ENCODE peak calls at places on chromosome 20, in ten cellular contexts. X is GM23338, M is cardiac muscle cell, E is hepatocyte, Z is left ventricle myocardium inferior, S is PC-3, G is keratinocyte, N is PC-9, J is tibial nerve, I is upper lobe of right lung. R is an unnamed sample.

GRCh38 chr20:31907046-31907445 is 36.6 kb downstream of the TTLL9 start:
- DNase-seq in X (no peak), M (no peak), E (no peak), Z (no peak), S (no peak), G (no peak), N (no peak), J (no peak), I (no peak), R (no peak)

GRCh38 chr20:23100754-23101107 is 14.6 kb upstream of the CD93 start:
- DNase-seq in X (no peak), M (no peak), E (no peak), Z (no peak), S (no peak), G (no peak), N (no peak), J (no peak), I (no peak), R (no peak)

GRCh38 chr20:17473662-17474061 is 57.5 kb downstream of the BFSP1 start:
- DNase-seq in X (no peak), M (no peak), E (no peak), Z (no peak), S (no peak), G (no peak), N (no peak), J (no peak), I (no peak), R (peak; percentile 9)

GRCh38 chr20:5039255-5039657 is 37.9 kb upstream of the SLC23A2 start:
- DNase-seq in X (no peak), M (no peak), E (no peak), Z (no peak), S (no peak), G (no peak), N (no peak), J (no peak), I (no peak), R (no peak)

GRCh38 chr20:54165803-54166202 is 8.0 kb downstream of the CYP24A1 start:
- DNase-seq in X (no peak), M (no peak), E (no peak), Z (no peak), S (no peak), G (no peak), N (peak; percentile 26), J (no peak), I (no peak), R (no peak)

GRCh38 chr20:45913105-45913504 is 1.1 kb upstream of the PLTP start:
- DNase-seq in X (no peak), M (no peak), E (no peak), Z (no peak), S (no peak), G (no peak), N (no peak), J (no peak), I (no peak), R (no peak)

GRCh38 chr20:45090481-45090880 is 10.4 kb downstream of the KCNS1 start:
- DNase-seq in X (no peak), M (no peak), E (no peak), Z (no peak), S (no peak), G (no peak), N (no peak), J (no peak), I (no peak), R (no peak)

GRCh38 chr20:51156796-51157119 is 133.9 kb upstream of the KCNG1 start:
- DNase-seq in X (no peak), M (no peak), E (no peak), Z (no peak), S (no peak), G (no peak), N (no peak), J (no peak), I (no peak), R (peak; percentile 13)

GRCh38 chr20:25038591-25039015 is 19.3 kb downstream of the ACSS1 start:
- DNase-seq in X (no peak), M (no peak), E (no peak), Z (no peak), S (no peak), G (no peak), N (no peak), J (no peak), I (no peak), R (no peak)

GRCh38 chr20:25038103-25038410 is 19.9 kb downstream of the ACSS1 start:
- DNase-seq in X (no peak), M (no peak), E (no peak), Z (no peak), S (no peak), G (no peak), N (no peak), J (no peak), I (no peak), R (no peak)

GRCh38 chr20:25039697-25040437 is 18.1 kb downstream of the ACSS1 start:
- DNase-seq in X (no peak), M (no peak), E (peak; percentile 61), Z (peak; percentile 88), S (peak; percentile 79), G (no peak), N (peak; percentile 59), J (peak; percentile 88), I (peak; percentile 89), R (peak; percentile 91)

GRCh38 chr20:25041813-25042530 is 16.0 kb downstream of the ACSS1 start:
- DNase-seq in X (no peak), M (no peak), E (no peak), Z (no peak), S (no peak), G (no peak), N (no peak), J (no peak), I (peak; percentile 58), R (no peak)

DNA sequence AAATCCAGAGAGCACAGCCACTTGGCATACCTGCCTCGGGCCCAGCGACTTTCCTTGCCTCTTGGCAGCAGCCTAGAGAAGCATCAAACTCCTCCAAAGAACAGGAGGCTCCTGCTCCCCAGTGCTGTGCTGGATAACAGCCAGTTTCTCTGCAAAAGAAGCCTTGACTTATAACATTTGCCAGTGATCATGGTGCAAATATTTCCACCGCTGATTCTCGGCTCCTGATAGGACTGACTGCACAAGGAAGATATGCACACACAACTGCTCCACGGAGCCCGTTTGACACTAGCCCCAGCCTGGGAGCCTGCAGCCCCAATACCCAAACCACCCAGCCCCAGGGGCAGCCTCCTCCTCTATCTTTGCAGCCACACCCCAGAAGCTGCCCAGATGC is 17.5 kb downstream of the ACSS1 start:
- DNase-seq in X (no peak), M (no peak), E (peak; percentile 62), Z (no peak), S (peak; percentile 45), G (no peak), N (peak; percentile 31), J (peak; percentile 48), I (peak; percentile 78), R (peak; percentile 70)
- H3K4me1 ChIP-seq in X (no peaks in the 10 kb centered on the region), M (no peaks in the 10 kb centered on the region), E (peaks cover 28% of the 10 kb centered on the region), Z (peaks cover 100% of the 10 kb centered on the region), S (peaks cover 14% of the 10 kb centered on the region), G (peaks cover 15% of the 10 kb centered on the region), N (peaks cover 11% of the 10 kb centered on the region), J (peaks cover 92% of the 10 kb centered on the region), I (peaks cover 78% of the 10 kb centered on the region), R (no peaks in the 10 kb centered on the region)

GRCh38 chr20:43694763-43695162 is 27.8 kb downstream of the MYBL2 start:
- DNase-seq in X (no peak), M (no peak), E (no peak), Z (no peak), S (no peak), G (no peak), N (no peak), J (no peak), I (no peak), R (no peak)

GRCh38 chr20:43695571-43695970 is 28.7 kb downstream of the MYBL2 start:
- DNase-seq in X (no peak), M (no peak), E (no peak), Z (no peak), S (no peak), G (no peak), N (peak; percentile 13), J (no peak), I (no peak), R (no peak)

GRCh38 chr20:43690943-43691598 is 24.2 kb downstream of the MYBL2 start:
- DNase-seq in X (no peak), M (no peak), E (no peak), Z (no peak), S (no peak), G (no peak), N (peak; percentile 20), J (no peak), I (no peak), R (no peak)

GRCh38 chr20:43689165-43689564 is 22.3 kb downstream of the MYBL2 start:
- DNase-seq in X (no peak), M (no peak), E (no peak), Z (no peak), S (no peak), G (no peak), N (no peak), J (no peak), I (no peak), R (no peak)

DNA sequence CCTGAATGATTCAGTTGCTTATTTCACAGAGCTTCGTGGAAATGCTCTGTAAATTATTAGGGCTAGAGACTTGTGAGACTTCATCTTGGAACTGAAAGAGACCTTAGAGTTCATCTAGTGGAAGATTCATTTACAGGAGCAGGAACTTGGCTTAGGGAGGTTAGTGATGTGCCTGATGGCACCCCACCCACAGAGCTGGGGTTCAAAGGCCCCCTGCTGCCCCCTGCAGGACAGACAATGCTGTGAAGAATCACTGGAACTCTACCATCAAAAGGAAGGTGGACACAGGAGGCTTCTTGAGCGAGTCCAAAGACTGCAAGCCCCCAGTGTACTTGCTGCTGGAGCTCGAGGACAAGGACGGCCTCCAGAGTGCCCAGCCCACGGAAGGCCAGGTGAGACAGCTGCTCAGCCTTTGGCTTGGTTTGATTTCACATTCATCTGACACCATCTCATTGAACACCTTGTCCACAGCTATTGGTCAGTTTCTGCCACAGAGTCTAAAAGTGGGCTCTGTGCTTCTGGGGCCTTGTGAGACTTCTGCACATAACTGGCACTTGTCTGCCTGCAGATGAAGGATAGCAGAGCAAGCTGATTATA is 25.1 kb downstream of the MYBL2 start:
- DNase-seq in X (peak; percentile 74), M (peak; percentile 64), E (peak; percentile 71), Z (no peak), S (peak; percentile 65), G (peak; percentile 11), N (peak; percentile 45), J (no peak), I (no peak), R (no peak)
- TF ChIP-seq CTCF in X (peak; percentile 67), M (peak; percentile 75), E (peak; percentile 53), Z (peak; percentile 50), S (peak; percentile 87), G (peak; percentile 84), N (peak; percentile 85), J (no peak), I (peak; percentile 52), R (peak; percentile 51)

DNA sequence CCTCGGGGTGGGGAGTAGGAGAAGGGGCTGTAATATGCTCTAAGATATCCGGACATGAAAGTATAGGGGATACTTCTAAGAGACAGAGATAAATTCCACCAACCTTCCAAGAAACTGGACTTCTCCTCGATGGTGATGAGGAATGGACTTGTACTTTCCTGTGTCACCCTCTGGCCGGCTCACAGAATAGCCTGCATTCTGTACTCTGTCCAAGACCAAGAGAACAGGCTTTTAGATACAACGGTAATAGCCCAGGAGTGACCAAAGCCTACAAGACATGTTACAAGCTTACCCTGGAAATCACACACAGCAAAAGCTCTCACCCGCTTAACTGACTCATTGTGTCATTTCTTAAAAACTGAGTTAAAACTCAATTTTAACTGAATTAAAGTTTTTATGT is 69.3 kb upstream of the PTGIS start:
- DNase-seq in X (no peak), M (no peak), E (no peak), Z (no peak), S (no peak), G (no peak), N (no peak), J (no peak), I (no peak), R (no peak)
- H3K4me3 ChIP-seq in X (no peak overlapping the region), M (no peak overlapping the region), E (no peak overlapping the region), Z (no peak overlapping the region), S (no peak overlapping the region), G (no peak overlapping the region), N (no peak overlapping the region), J (no peak overlapping the region), I (no peak overlapping the region), R (no peak overlapping the region)

DNA sequence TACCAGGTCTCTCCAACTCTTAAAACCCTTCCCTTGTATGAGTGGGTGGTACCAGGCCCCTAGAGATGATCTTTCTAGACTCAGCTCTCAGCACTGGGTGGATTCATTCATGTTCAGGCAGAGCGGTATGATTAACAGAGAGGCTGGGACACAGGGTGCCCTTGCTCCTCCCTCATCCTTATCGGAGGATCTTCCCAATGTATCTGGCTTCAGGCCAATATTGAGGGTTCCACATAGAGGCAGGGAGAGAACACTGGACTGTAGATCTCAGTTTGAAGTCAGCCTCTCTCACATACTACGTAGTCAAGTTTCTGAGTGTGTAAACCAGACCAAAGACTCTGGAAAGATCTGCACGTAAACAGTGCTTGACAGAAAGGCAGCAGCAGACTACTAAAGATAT is 366.2 kb downstream of the DHX35 start:
- DNase-seq in X (no peak), M (no peak), E (no peak), Z (no peak), S (no peak), G (no peak), N (no peak), J (no peak), I (no peak), R (no peak)
- H3K4me1 ChIP-seq in X (peaks cover 6% of the 10 kb centered on the region), M (no peaks in the 10 kb centered on the region), E (no peaks in the 10 kb centered on the region), Z (no peaks in the 10 kb centered on the region), S (no peaks in the 10 kb centered on the region), G (no peaks in the 10 kb centered on the region), N (no peaks in the 10 kb centered on the region), J (no peaks in the 10 kb centered on the region), I (no peaks in the 10 kb centered on the region), R (no peaks in the 10 kb centered on the region)